ENCODE peak calls at places on chromosomes 13 and 19, in four cellular contexts. One of them, this sample, is unnamed.

GRCh38 chr19:46221981-46222610 is 7.4 kb upstream of the IGFL1 start:
- DNase-seq in breast epithelium: peak; percentile 85
- DNase-seq in transverse colon: no peak
- DNase-seq in omental fat pad: peak; percentile 35
- DNase-seq in this sample: no peak

GRCh38 chr13:30580852-30581502 is 36.7 kb upstream of the USPL1 start:
- DNase-seq in breast epithelium: no peak
- DNase-seq in transverse colon: no peak
- DNase-seq in omental fat pad: no peak
- DNase-seq in this sample: no peak

GRCh38 chr19:17327068-17327653 is 7.5 kb downstream of the ANO8 start:
- DNase-seq in breast epithelium: no peak
- DNase-seq in transverse colon: no peak
- DNase-seq in omental fat pad: no peak
- DNase-seq in this sample: no peak

GRCh38 chr13:51959773-51960172 is 51.5 kb downstream of the ATP7B start:
- DNase-seq in breast epithelium: no peak
- DNase-seq in transverse colon: peak; percentile 81
- DNase-seq in omental fat pad: no peak
- DNase-seq in this sample: no peak

GRCh38 chr13:112058519-112058873 is 8.5 kb upstream of the SOX1 start:
- DNase-seq in breast epithelium: no peak
- DNase-seq in transverse colon: no peak
- DNase-seq in omental fat pad: no peak
- DNase-seq in this sample: no peak

GRCh38 chr13:50230365-50230978 is 215.2 kb downstream of the KCNRG start:
- DNase-seq in breast epithelium: no peak
- DNase-seq in transverse colon: no peak
- DNase-seq in omental fat pad: no peak
- DNase-seq in this sample: no peak

GRCh38 chr19:33486407-33486806 is 35.2 kb downstream of the PEPD start:
- DNase-seq in breast epithelium: no peak
- DNase-seq in transverse colon: no peak
- DNase-seq in omental fat pad: no peak
- DNase-seq in this sample: no peak

GRCh38 chr13:57716295-57716694 is 84.8 kb downstream of the PCDH17 start:
- DNase-seq in breast epithelium: no peak
- DNase-seq in transverse colon: no peak
- DNase-seq in omental fat pad: no peak
- DNase-seq in this sample: no peak

GRCh38 chr13:57375876-57376275 is 208.9 kb downstream of the PRR20E start:
- DNase-seq in breast epithelium: no peak
- DNase-seq in transverse colon: no peak
- DNase-seq in omental fat pad: no peak
- DNase-seq in this sample: no peak

GRCh38 chr13:74929436-74929835 is 552.5 kb downstream of the TBC1D4 start:
- DNase-seq in breast epithelium: no peak
- DNase-seq in transverse colon: no peak
- DNase-seq in omental fat pad: no peak
- DNase-seq in this sample: no peak

GRCh38 chr19:45972081-45972943 is 1.4 kb downstream of the NOVA2 start:
- DNase-seq in breast epithelium: no peak
- DNase-seq in transverse colon: no peak
- DNase-seq in omental fat pad: no peak
- DNase-seq in this sample: no peak

GRCh38 chr13:30567072-30567471 is 50.6 kb upstream of the USPL1 start:
- DNase-seq in breast epithelium: no peak
- DNase-seq in transverse colon: no peak
- DNase-seq in omental fat pad: no peak
- DNase-seq in this sample: no peak

GRCh38 chr19:46610851-46611770 is 10.0 kb downstream of the CALM3 start:
- DNase-seq in breast epithelium: no peak
- DNase-seq in transverse colon: peak; percentile 15
- DNase-seq in omental fat pad: no peak
- DNase-seq in this sample: no peak

GRCh38 chr19:57171551-57172081 is 4.3 kb upstream of the DUXA start:
- DNase-seq in breast epithelium: peak; percentile 34
- DNase-seq in transverse colon: peak; percentile 10
- DNase-seq in omental fat pad: no peak
- DNase-seq in this sample: peak; percentile 51

GRCh38 chr13:62113145-62113544 is 697.5 kb upstream of the PCDH20 start:
- DNase-seq in breast epithelium: no peak
- DNase-seq in transverse colon: no peak
- DNase-seq in omental fat pad: no peak
- DNase-seq in this sample: no peak

GRCh38 chr13:95862401-95862800 is 185.5 kb downstream of the DNAJC3 start:
- DNase-seq in breast epithelium: no peak
- DNase-seq in transverse colon: no peak
- DNase-seq in omental fat pad: no peak
- DNase-seq in this sample: no peak

GRCh38 chr19:5686326-5686646 is 3.8 kb upstream of the RPL36 start:
- DNase-seq in breast epithelium: no peak
- DNase-seq in transverse colon: no peak
- DNase-seq in omental fat pad: no peak
- DNase-seq in this sample: no peak

GRCh38 chr19:50909240-50910070 is 1.7 kb downstream of the KLK4 start:
- DNase-seq in breast epithelium: peak; percentile 44
- DNase-seq in transverse colon: peak; percentile 84
- DNase-seq in omental fat pad: no peak
- DNase-seq in this sample: peak; percentile 62

GRCh38 chr19:5138606-5139594 is 170.0 kb downstream of the KDM4B start:
- DNase-seq in breast epithelium: no peak
- DNase-seq in transverse colon: peak; percentile 71
- DNase-seq in omental fat pad: no peak
- DNase-seq in this sample: no peak

GRCh38 chr19:15297416-15298224 is 34.7 kb downstream of the BRD4 start:
- DNase-seq in breast epithelium: no peak
- DNase-seq in transverse colon: peak; percentile 43
- DNase-seq in omental fat pad: no peak
- DNase-seq in this sample: no peak

GRCh38 chr13:23561261-23561660 is 9.0 kb upstream of the TNFRSF19 start:
- DNase-seq in breast epithelium: no peak
- DNase-seq in transverse colon: no peak
- DNase-seq in omental fat pad: no peak
- DNase-seq in this sample: no peak

GRCh38 chr19:2982983-2983350 is 5.6 kb downstream of the TLE6 start:
- DNase-seq in breast epithelium: peak; percentile 96
- DNase-seq in transverse colon: peak; percentile 78
- DNase-seq in omental fat pad: peak; percentile 62
- DNase-seq in this sample: no peak

GRCh38 chr13:24097667-24098066 is 62.9 kb upstream of the SPATA13 start:
- DNase-seq in breast epithelium: no peak
- DNase-seq in transverse colon: no peak
- DNase-seq in omental fat pad: no peak
- DNase-seq in this sample: no peak

GRCh38 chr13:95865080-95865597 is 188.1 kb downstream of the UGGT2 start:
- DNase-seq in breast epithelium: no peak
- DNase-seq in transverse colon: no peak
- DNase-seq in omental fat pad: no peak
- DNase-seq in this sample: no peak

GRCh38 chr13:51942189-51942588 is 69.1 kb downstream of the ATP7B start:
- DNase-seq in breast epithelium: no peak
- DNase-seq in transverse colon: peak; percentile 91
- DNase-seq in omental fat pad: no peak
- DNase-seq in this sample: no peak

GRCh38 chr13:40389081-40389641 is 277.3 kb downstream of the FOXO1 start:
- DNase-seq in breast epithelium: no peak
- DNase-seq in transverse colon: no peak
- DNase-seq in omental fat pad: no peak
- DNase-seq in this sample: no peak

GRCh38 chr13:26132756-26133155 is 80.9 kb upstream of the SHISA2 start:
- DNase-seq in breast epithelium: no peak
- DNase-seq in transverse colon: no peak
- DNase-seq in omental fat pad: no peak
- DNase-seq in this sample: no peak
- TF ChIP-seq CTCF in breast epithelium: no peak
- TF ChIP-seq CTCF in transverse colon: no peak
- TF ChIP-seq CTCF in omental fat pad: no peak
- TF ChIP-seq CTCF in this sample: no peak

GRCh38 chr19:918481-919156 is 1.5 kb downstream of the KISS1R start:
- DNase-seq in breast epithelium: no peak
- DNase-seq in transverse colon: no peak
- DNase-seq in omental fat pad: no peak
- DNase-seq in this sample: no peak
- TF ChIP-seq CTCF in breast epithelium: no peak
- TF ChIP-seq CTCF in transverse colon: no peak
- TF ChIP-seq CTCF in omental fat pad: no peak
- TF ChIP-seq CTCF in this sample: no peak

GRCh38 chr19:9498183-9498902 is at the start of gene ZNF560:
- DNase-seq in breast epithelium: no peak
- DNase-seq in transverse colon: no peak
- DNase-seq in omental fat pad: no peak
- DNase-seq in this sample: no peak
- TF ChIP-seq CTCF in breast epithelium: no peak
- TF ChIP-seq CTCF in transverse colon: no peak
- TF ChIP-seq CTCF in omental fat pad: no peak
- TF ChIP-seq CTCF in this sample: peak; percentile 37

DNA sequence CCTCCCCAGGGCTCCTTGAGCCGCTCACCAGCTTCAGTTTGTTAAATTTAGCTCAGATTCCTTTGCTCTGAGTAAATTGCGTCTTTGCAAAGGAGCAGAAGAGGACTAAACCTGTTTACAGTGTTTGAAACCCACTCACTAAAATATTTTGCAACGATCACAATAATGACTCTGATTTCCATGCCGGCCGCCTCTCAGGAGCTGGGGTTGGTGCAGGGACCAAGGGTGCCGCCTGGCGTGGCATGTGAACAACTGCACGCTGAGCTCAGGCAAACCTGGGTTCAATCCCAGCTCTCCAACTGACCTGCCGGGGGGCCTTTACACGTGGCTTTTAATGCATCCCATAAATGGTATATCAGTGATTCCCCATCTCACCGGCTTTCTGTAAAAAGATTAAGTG is 68.7 kb upstream of the CACNA1A start:
- DNase-seq in breast epithelium: no peak
- DNase-seq in transverse colon: no peak
- DNase-seq in omental fat pad: no peak
- DNase-seq in this sample: no peak
- TF ChIP-seq CTCF in breast epithelium: no peak
- TF ChIP-seq CTCF in transverse colon: no peak
- TF ChIP-seq CTCF in omental fat pad: no peak
- TF ChIP-seq CTCF in this sample: no peak

GRCh38 chr19:28014821-28015405 is 1198.0 kb downstream of the UQCRFS1 start:
- DNase-seq in breast epithelium: no peak
- DNase-seq in transverse colon: no peak
- DNase-seq in omental fat pad: no peak
- DNase-seq in this sample: no peak

GRCh38 chr19:28010656-28011055 is 1202.3 kb downstream of the UQCRFS1 start:
- DNase-seq in breast epithelium: no peak
- DNase-seq in transverse colon: no peak
- DNase-seq in omental fat pad: no peak
- DNase-seq in this sample: no peak

GRCh38 chr19:28009696-28010095 is 1203.3 kb downstream of the UQCRFS1 start:
- DNase-seq in breast epithelium: no peak
- DNase-seq in transverse colon: no peak
- DNase-seq in omental fat pad: no peak
- DNase-seq in this sample: no peak

GRCh38 chr19:28008695-28009094 is 1204.3 kb downstream of the UQCRFS1 start:
- DNase-seq in breast epithelium: no peak
- DNase-seq in transverse colon: no peak
- DNase-seq in omental fat pad: no peak
- DNase-seq in this sample: no peak

DNA sequence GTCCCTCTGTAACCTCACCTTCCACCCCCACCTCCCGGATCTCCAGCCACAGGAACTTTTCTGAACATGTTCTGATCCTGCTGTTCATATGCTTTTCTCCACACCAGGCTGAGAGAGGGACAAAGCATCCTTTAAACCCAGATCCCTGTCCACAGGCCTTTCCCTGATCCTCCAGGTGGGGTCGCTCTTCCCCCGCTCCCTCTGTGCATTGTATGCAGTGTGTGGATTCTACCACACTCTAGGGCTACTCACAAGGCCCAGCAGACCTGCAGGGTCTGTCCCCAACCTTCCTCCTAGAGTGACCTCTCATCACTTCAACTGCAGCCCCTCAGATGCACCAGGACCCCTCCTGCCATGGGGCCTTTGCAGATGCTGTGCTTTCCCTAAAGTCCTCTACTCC is 1200.6 kb downstream of the UQCRFS1 start:
- DNase-seq in breast epithelium: no peak
- DNase-seq in transverse colon: no peak
- DNase-seq in omental fat pad: no peak
- DNase-seq in this sample: no peak
- TF ChIP-seq CTCF in breast epithelium: no peak
- TF ChIP-seq CTCF in transverse colon: no peak
- TF ChIP-seq CTCF in omental fat pad: no peak
- TF ChIP-seq CTCF in this sample: no peak

DNA sequence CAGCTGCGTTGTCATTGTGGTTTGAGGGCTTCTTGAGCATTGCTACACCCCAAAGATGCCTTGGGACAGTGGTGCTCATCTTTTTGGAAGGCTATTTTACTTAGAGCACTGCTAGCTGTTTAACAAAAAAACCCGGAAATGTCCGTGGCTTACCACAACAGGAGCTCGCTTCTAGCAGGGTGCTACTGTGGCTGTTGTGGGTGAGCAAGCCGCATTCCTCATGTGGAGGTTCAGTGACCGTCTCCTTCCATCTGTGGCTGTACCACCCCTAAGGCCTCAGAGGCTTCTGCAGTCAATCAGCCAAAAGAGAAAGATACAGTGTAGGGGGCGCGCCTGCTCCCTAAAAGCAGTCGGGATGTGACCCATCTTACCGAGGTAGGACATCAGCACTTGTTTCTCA is 1004.2 kb downstream of the UQCRFS1 start:
- DNase-seq in breast epithelium: no peak
- DNase-seq in transverse colon: no peak
- DNase-seq in omental fat pad: no peak
- DNase-seq in this sample: no peak
- TF ChIP-seq CTCF in breast epithelium: no peak
- TF ChIP-seq CTCF in transverse colon: no peak
- TF ChIP-seq CTCF in omental fat pad: no peak
- TF ChIP-seq CTCF in this sample: no peak

GRCh38 chr13:99087130-99087953 is 109.5 kb upstream of the DOCK9 start:
- DNase-seq in breast epithelium: peak; percentile 84
- DNase-seq in transverse colon: peak; percentile 95
- DNase-seq in omental fat pad: peak; percentile 62
- DNase-seq in this sample: peak; percentile 88
- TF ChIP-seq CTCF in breast epithelium: peak; percentile 27
- TF ChIP-seq CTCF in transverse colon: peak; percentile 34
- TF ChIP-seq CTCF in omental fat pad: no peak
- TF ChIP-seq CTCF in this sample: no peak

This sample was measured in mesothelial cell of epicardium.